ENCODE peak calls at places on chromosomes 7 and 10, in six cellular contexts. Z is left lung, O is psoas muscle, A is endothelial cell, M is A673, C is BE2C. L is an unnamed sample.

GRCh38 chr7:131164025-131164899 is 163.4 kb upstream of the MKLN1 start:
- DNase-seq in A (no peak), O (no peak), C (no peak), M (no peak), Z (no peak), L (no peak)

GRCh38 chr10:7818295-7819125 is at the start of gene TAF3:
- DNase-seq in A (peak; percentile 91), Z (peak; percentile 94), C (peak; percentile 91), M (peak; percentile 96), O (peak; percentile 93), L (peak; percentile 82)

GRCh38 chr7:106730021-106730420 is 69.1 kb upstream of the CCDC71L start:
- DNase-seq in C (no peak), M (no peak), Z (no peak), O (no peak), A (no peak), L (no peak)

GRCh38 chr7:36658603-36659516 is 65.4 kb downstream of the AOAH start:
- DNase-seq in O (no peak), M (no peak), A (peak; percentile 30), C (no peak), Z (no peak), L (no peak)

GRCh38 chr10:416091-416515 is 273.4 kb downstream of the DIP2C start:
- DNase-seq in A (peak; percentile 15), M (no peak), O (no peak), Z (no peak), C (no peak), L (no peak)

GRCh38 chr7:3415730-3416366 is 114.8 kb downstream of the SDK1 start:
- DNase-seq in Z (no peak), C (no peak), A (no peak), M (no peak), O (no peak), L (no peak)

GRCh38 chr7:65477326-65477725 is 103.7 kb downstream of the ZNF92 start:
- DNase-seq in Z (no peak), A (peak; percentile 22), M (peak; percentile 74), C (peak; percentile 63), O (no peak), L (no peak)

GRCh38 chr7:1027285-1028043 is 16.9 kb upstream of the GPR146 start:
- DNase-seq in C (no peak), A (no peak), M (peak; percentile 56), Z (no peak), O (peak; percentile 32), L (no peak)

GRCh38 chr7:151890355-151891004 is 13.6 kb upstream of the PRKAG2 start:
- DNase-seq in Z (no peak), A (no peak), O (no peak), C (no peak), M (no peak), L (no peak)

GRCh38 chr10:84140036-84140379 is 699 bp downstream of the GHITM start:
- DNase-seq in M (no peak), C (no peak), A (peak; percentile 6), Z (peak; percentile 34), O (peak; percentile 26), L (peak; percentile 46)

DNA sequence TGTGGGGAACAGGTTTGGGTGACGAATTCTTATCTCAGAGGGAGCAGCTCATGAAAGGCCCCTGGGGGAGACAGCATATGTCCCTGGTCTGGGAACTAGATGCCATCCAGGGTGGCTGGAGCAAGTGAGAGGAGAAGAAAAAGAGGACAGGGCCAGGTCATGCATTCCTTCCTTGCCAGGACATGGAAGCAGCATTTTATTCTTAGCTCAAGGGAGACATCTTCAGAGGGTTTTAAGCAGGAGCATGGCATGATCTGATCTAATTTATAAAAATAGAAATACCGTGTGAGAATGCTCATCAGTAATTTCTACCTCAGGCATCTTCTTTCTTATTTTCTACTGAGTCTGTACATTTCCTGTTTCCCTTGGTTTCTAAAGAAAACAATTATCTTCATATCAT is 386.0 kb downstream of the GALNT17 start:
- DNase-seq in C (no peak), O (no peak), A (no peak), Z (no peak), M (no peak), L (no peak)
- TF ChIP-seq CTCF in C (no peak), O (no peak), A (no peak), Z (no peak), M (no peak), L (no peak)

GRCh38 chr10:118585234-118585633 is 10.2 kb downstream of the PRLHR start:
- DNase-seq in Z (no peak), O (no peak), C (no peak), A (no peak), M (no peak), L (no peak)

GRCh38 chr10:118585794-118586193 is 9.7 kb downstream of the PRLHR start:
- DNase-seq in C (no peak), Z (no peak), O (no peak), M (no peak), A (no peak), L (no peak)

GRCh38 chr10:118582511-118582910 is 12.9 kb downstream of the PRLHR start:
- DNase-seq in A (no peak), C (no peak), M (no peak), O (no peak), Z (no peak), L (no peak)

GRCh38 chr10:118584181-118584954 is 11.1 kb downstream of the PRLHR start:
- DNase-seq in Z (no peak), A (no peak), C (no peak), O (no peak), M (peak; percentile 22), L (no peak)

GRCh38 chr10:118583611-118584010 is 11.8 kb downstream of the PRLHR start:
- DNase-seq in M (no peak), A (no peak), C (no peak), O (no peak), Z (no peak), L (no peak)
- TF ChIP-seq CTCF in M (no peak), A (no peak), C (no peak), O (no peak), Z (no peak), L (no peak)

DNA sequence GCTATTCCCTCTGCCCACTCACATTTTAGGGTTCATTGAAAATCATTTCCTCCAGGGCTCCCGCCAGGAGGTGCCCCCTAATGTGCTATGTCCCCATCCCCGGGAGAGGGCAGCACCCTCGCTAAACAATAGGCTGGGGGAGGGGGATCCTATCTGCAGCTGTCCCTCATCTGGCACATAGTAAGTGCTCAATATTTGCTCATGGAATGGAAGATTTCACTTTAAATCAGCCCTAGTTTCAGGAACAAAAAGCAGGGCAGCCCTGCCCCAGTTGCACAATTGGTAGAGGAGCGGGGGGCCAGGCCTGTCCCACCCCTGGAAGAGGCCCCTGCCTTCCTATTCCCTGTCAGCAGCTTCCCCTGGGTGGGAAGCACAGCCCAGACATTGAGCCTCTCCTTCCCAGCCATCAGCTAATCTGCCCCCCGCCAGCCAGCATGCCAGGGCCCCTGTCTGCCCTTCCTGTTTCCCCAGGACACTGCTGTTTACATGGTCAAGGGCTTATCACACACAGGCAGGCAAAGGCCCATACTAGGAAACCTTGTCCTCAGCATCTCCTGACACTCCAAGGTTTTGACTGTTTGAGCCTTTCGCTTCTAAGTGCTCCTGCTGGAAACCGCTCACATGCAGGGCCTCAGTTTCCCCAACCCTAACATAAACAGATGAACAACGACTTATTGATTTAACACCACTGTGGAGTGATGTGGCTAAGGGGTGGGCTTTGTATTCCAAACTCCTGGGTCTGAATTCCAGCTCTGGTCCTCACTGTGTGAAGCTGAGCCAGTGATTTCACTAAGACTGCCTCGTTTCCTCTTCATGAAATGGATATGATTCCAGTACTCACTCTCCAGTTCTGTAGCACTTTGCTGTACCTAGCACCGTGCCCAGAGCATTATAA is 130.7 kb upstream of the ZMIZ1 start:
- DNase-seq in A (peak; percentile 64), C (no peak), O (no peak), Z (no peak), M (peak; percentile 35), L (no peak)
- TF ChIP-seq CTCF in A (no peak), C (no peak), O (no peak), Z (peak; percentile 20), M (peak; percentile 29), L (peak; percentile 30)

GRCh38 chr10:91040343-91040742 is 119.5 kb upstream of the ANKRD1 start:
- DNase-seq in Z (no peak), A (no peak), C (no peak), O (no peak), M (no peak), L (no peak)

GRCh38 chr10:91042069-91042468 is 121.2 kb upstream of the ANKRD1 start:
- DNase-seq in M (no peak), C (no peak), O (no peak), Z (no peak), A (no peak), L (no peak)

GRCh38 chr10:91048380-91048779 is 127.5 kb upstream of the ANKRD1 start:
- DNase-seq in C (no peak), A (no peak), O (no peak), M (no peak), Z (no peak), L (no peak)

GRCh38 chr10:91046891-91047290 is 126.0 kb upstream of the ANKRD1 start:
- DNase-seq in O (no peak), M (no peak), A (no peak), C (no peak), Z (no peak), L (no peak)

GRCh38 chr10:91043173-91043910 is 122.5 kb upstream of the ANKRD1 start:
- DNase-seq in Z (no peak), M (peak; percentile 30), C (no peak), O (no peak), A (peak; percentile 13), L (no peak)
- TF ChIP-seq CTCF in Z (peak; percentile 16), M (peak; percentile 51), C (peak; percentile 71), O (peak; percentile 56), A (peak; percentile 50), L (no peak)

DNA sequence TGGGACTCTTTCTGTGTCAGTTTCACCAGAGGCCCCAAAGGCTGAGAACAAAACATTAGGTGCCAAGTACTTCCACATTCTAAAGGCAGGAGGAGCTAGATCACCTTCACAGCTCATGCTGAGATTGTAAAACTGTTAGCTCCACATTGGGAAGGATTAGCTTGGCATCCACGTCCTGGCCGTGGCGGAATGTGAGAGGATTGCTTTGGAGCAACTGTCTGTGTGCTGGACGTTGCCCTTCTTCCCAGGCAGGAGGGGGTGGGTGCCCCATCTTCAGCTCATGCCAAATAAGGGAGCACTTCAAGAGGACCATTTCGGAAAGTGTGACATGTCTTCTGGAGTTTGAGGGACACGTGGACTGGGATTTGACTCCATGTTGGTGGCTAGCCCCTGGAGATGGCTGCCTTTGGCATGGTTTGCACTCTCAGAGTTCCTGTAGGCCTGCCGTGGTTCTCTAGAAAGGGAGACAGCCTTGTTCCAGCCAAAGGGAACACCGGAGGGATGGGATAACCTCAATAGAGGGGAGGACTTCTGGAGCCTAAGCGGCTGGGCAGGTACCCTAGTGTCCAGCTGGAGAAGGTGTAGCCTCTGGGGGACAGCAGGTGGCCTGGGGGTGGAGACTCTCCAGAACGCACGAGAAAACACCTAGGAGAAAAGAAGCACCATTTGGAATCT is 19.9 kb upstream of the FMC1 start:
- DNase-seq in O (no peak), C (no peak), A (no peak), Z (no peak), M (peak; percentile 24), L (no peak)
- TF ChIP-seq CTCF in O (no peak), C (peak; percentile 38), A (no peak), Z (no peak), M (peak; percentile 42), L (peak; percentile 35)

L was measured in CD14-positive monocyte.